ENCODE peak calls at places on chromosomes 5 and 9, in seven cellular contexts. N is OCI-LY7; S is body of pancreas; F is A549; H is AG09309; C is CD8-positive, alpha-beta memory T cell; R is cardiac muscle cell. O is an unnamed sample.

GRCh38 chr5:80631277-80632259 is 22.9 kb upstream of the MSH3 start:
- DNase-seq in H (no peak), C (no peak), N (no peak), R (no peak), F (no peak), S (no peak), O (no peak)

GRCh38 chr9:6433405-6433804 is 20.4 kb downstream of the UHRF2 start:
- DNase-seq in F (no peak), S (no peak), C (no peak), R (no peak), H (no peak), N (no peak), O (no peak)

GRCh38 chr5:108661030-108661429 is 86.7 kb upstream of the FER start:
- DNase-seq in S (no peak), N (no peak), C (no peak), H (no peak), F (no peak), R (peak), O (no peak)

GRCh38 chr9:77023726-77024125 is 4.3 kb downstream of the FOXB2 start:
- DNase-seq in N (no peak), C (no peak), H (no peak), S (no peak), F (no peak), R (no peak), O (no peak)

GRCh38 chr9:120214331-120214730 is 365.6 kb downstream of the CDK5RAP2 start:
- DNase-seq in N (no peak), H (no peak), S (no peak), C (no peak), F (no peak), R (no peak), O (no peak)

GRCh38 chr5:115296130-115296997 is at the start of gene CCDC112:
- DNase-seq in N (peak), C (peak), S (peak), H (peak), F (peak), R (peak), O (peak)

GRCh38 chr9:85081963-85082362 is 412.4 kb downstream of the NTRK2 start:
- DNase-seq in H (no peak), S (no peak), F (no peak), C (no peak), N (no peak), R (no peak), O (no peak)

GRCh38 chr5:3226171-3226570 is 369.5 kb upstream of the IRX1 start:
- DNase-seq in S (no peak), R (no peak), N (no peak), C (no peak), F (no peak), H (no peak), O (no peak)

GRCh38 chr5:56812110-56812509 is 3.2 kb upstream of the MAP3K1 start:
- DNase-seq in H (no peak), C (no peak), F (peak), S (no peak), N (peak), R (no peak), O (no peak)

GRCh38 chr9:115104908-115105307 is 13.0 kb downstream of the TNC start:
- DNase-seq in S (no peak), C (no peak), F (no peak), H (peak), N (no peak), R (no peak), O (no peak)

GRCh38 chr5:150126921-150127265 is 28.8 kb downstream of the PDGFRB start:
- DNase-seq in F (no peak), H (no peak), R (no peak), N (no peak), C (no peak), S (no peak), O (no peak)

GRCh38 chr5:176440932-176441706 is 7.1 kb upstream of the FAF2 start:
- DNase-seq in N (no peak), C (no peak), F (no peak), R (peak), H (no peak), S (no peak), O (no peak)

GRCh38 chr9:81529556-81530193 is 159.7 kb downstream of the TLE1 start:
- DNase-seq in R (no peak), F (peak), C (no peak), N (no peak), S (peak), H (peak), O (no peak)

GRCh38 chr9:32455738-32456137 is 70.3 kb downstream of the RIGI start:
- DNase-seq in F (no peak), H (no peak), S (no peak), N (no peak), R (no peak), C (no peak), O (no peak)

GRCh38 chr9:134150557-134151214 is 13.7 kb downstream of the RNU6ATAC start:
- DNase-seq in S (no peak), F (no peak), C (no peak), H (no peak), N (no peak), R (no peak), O (no peak)

GRCh38 chr5:75337366-75338021 is 474 bp downstream of the HMGCR start:
- DNase-seq in H (no peak), C (peak), R (peak), N (peak), F (peak), S (no peak), O (no peak)

GRCh38 chr9:38035873-38036272 is 33.2 kb downstream of the SHB start:
- DNase-seq in F (peak), S (no peak), N (no peak), R (no peak), H (no peak), C (no peak), O (no peak)

GRCh38 chr9:130390371-130390770 is 54.4 kb upstream of the ASS1 start:
- DNase-seq in R (no peak), F (no peak), N (no peak), H (no peak), S (no peak), C (no peak), O (no peak)
- H3K4me3 ChIP-seq in R (no peak), F (no peak), N (no peak), H (no peak), S (no peak), C (no peak), O (no peak)

GRCh38 chr5:139903805-139904565 is 108.4 kb downstream of the PSD2 start:
- DNase-seq in N (no peak), H (no peak), S (peak), R (peak), C (no peak), F (no peak), O (no peak)
- H3K4me3 ChIP-seq in N (no peak), H (no peak), S (peak), R (peak), C (no peak), F (peak), O (no peak)

GRCh38 chr9:137278913-137279711 is 1.6 kb downstream of the TOR4A start:
- DNase-seq in H (no peak), C (no peak), S (no peak), R (no peak), N (no peak), F (no peak), O (no peak)

GRCh38 chr9:137278061-137278912 is 761 bp downstream of the TOR4A start:
- DNase-seq in F (no peak), N (peak), C (no peak), R (no peak), H (no peak), S (no peak), O (no peak)

GRCh38 chr9:137280478-137281344 is 3.2 kb downstream of the TOR4A start:
- DNase-seq in R (peak), S (no peak), H (no peak), C (no peak), N (no peak), F (no peak), O (no peak)

GRCh38 chr9:137279741-137280477 is 2.4 kb downstream of the TOR4A start:
- DNase-seq in R (no peak), N (no peak), H (no peak), S (no peak), F (no peak), C (no peak), O (no peak)

GRCh38 chr9:137281345-137282116 is 4.0 kb downstream of the TOR4A start:
- DNase-seq in S (no peak), C (no peak), F (no peak), N (no peak), H (no peak), R (no peak), O (no peak)
- H3K4me3 ChIP-seq in S (no peak), C (no peak), F (no peak), N (no peak), H (no peak), R (peak), O (no peak)

GRCh38 chr5:138606378-138606777 is 31.2 kb upstream of the HSPA9 start:
- DNase-seq in F (no peak), C (no peak), R (no peak), S (no peak), N (no peak), H (no peak), O (no peak)

GRCh38 chr5:138615461-138615860 is 40.3 kb upstream of the HSPA9 start:
- DNase-seq in C (no peak), S (no peak), R (no peak), N (no peak), F (no peak), H (no peak), O (no peak)

GRCh38 chr5:138616508-138616907 is 41.3 kb upstream of the HSPA9 start:
- DNase-seq in N (no peak), H (no peak), S (no peak), R (no peak), C (no peak), F (no peak), O (no peak)

GRCh38 chr5:138610468-138611294 is 35.5 kb upstream of the HSPA9 start:
- DNase-seq in N (no peak), H (no peak), F (peak), R (peak), C (no peak), S (no peak), O (no peak)

GRCh38 chr5:138611295-138612220 is 36.4 kb upstream of the HSPA9 start:
- DNase-seq in C (no peak), S (no peak), N (no peak), H (no peak), R (peak), F (no peak), O (no peak)
- H3K4me3 ChIP-seq in C (no peak), S (no peak), N (no peak), H (no peak), R (peak), F (no peak), O (peak)

DNA sequence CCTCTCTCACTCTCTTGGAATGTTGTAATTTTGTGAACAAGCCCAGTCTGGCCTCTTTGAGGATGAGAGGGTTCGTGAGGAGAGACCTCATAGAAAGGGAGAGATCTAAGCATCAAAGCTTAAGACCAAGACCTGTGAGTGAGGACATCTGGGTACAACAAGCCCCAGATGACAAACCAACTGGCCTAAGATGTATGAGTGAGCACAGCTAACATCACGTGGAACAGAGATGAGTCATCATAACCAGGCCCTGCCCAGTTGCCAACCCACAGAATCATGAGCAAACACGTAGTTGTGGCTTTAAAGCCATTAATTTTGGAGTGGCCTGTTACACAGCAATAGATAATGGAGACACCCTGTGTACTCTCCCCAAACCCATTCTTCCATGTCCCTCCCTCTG is 439.1 kb upstream of the KIF2A start:
- DNase-seq in S (no peak), C (no peak), H (peak), F (peak), R (no peak), N (no peak), O (no peak)
- H3K4me3 ChIP-seq in S (no peak), C (no peak), H (no peak), F (no peak), R (no peak), N (no peak), O (no peak)

O was measured in Jurkat, Clone E6-1.